ENCODE peak calls at places on chromosome 1, in seven cellular contexts. S, Z, L, Q, E, Y and R are unnamed samples. For H3K9me3, the result is how much of the 10 kb centered on the place peaks cover.

GRCh38 chr1:151476083-151476482 is 16.8 kb upstream of the POGZ start:
- DNase-seq in L (no peak), Q (no peak), E (no peak), Z (no peak), Y (no peak), S (no peak), R (no peak)

GRCh38 chr1:24373044-24373443 is 40.5 kb downstream of the STPG1 start:
- DNase-seq in L (no peak), Y (no peak), Q (no peak), E (no peak), Z (no peak), S (no peak), R (no peak)

GRCh38 chr1:230542681-230543080 is 99.6 kb upstream of the COG2 start:
- DNase-seq in L (no peak), E (no peak), Y (no peak), Q (no peak), Z (no peak), S (no peak), R (no peak)

GRCh38 chr1:63230722-63231121 is 91.6 kb upstream of the FOXD3 start:
- DNase-seq in Q (no peak), S (no peak), E (no peak), L (no peak), Z (no peak), Y (no peak), R (no peak)

GRCh38 chr1:10776206-10776905 is 20.1 kb downstream of the CASZ1 start:
- DNase-seq in Y (no peak), S (no peak), Q (no peak), Z (no peak), L (no peak), E (no peak), R (peak)

GRCh38 chr1:23524716-23525401 is 6.2 kb downstream of the E2F2 start:
- DNase-seq in S (no peak), Z (peak), L (no peak), E (peak), Y (no peak), Q (no peak), R (no peak)

GRCh38 chr1:48222501-48223242 is at the start of gene SLC5A9:
- DNase-seq in E (no peak), Y (no peak), S (no peak), Z (no peak), Q (no peak), L (no peak), R (no peak)

GRCh38 chr1:161420763-161421455 is 53.2 kb upstream of the CFAP126 start:
- DNase-seq in Z (no peak), Y (no peak), Q (no peak), L (no peak), E (no peak), S (no peak), R (no peak)

GRCh38 chr1:100539836-100540536 is 2.0 kb downstream of the GPR88 start:
- DNase-seq in S (peak), E (no peak), Q (no peak), Z (no peak), L (no peak), Y (no peak), R (no peak)

GRCh38 chr1:53048960-53049573 is 12.9 kb upstream of the PODN start:
- DNase-seq in L (no peak), S (no peak), Y (no peak), Z (no peak), E (no peak), Q (no peak), R (no peak)

GRCh38 chr1:24385160-24385939 is 28.2 kb downstream of the STPG1 start:
- DNase-seq in S (no peak), Z (no peak), E (no peak), Y (peak), L (no peak), Q (no peak), R (peak)

GRCh38 chr1:89802036-89802435 is 18.8 kb upstream of the LRRC8D start:
- DNase-seq in Y (no peak), Q (no peak), Z (no peak), E (no peak), S (no peak), L (no peak), R (no peak)

GRCh38 chr1:29767088-29767685 is 530.9 kb downstream of the PTPRU start:
- DNase-seq in Z (no peak), L (no peak), Y (peak), E (no peak), S (peak), Q (no peak), R (peak)

DNA sequence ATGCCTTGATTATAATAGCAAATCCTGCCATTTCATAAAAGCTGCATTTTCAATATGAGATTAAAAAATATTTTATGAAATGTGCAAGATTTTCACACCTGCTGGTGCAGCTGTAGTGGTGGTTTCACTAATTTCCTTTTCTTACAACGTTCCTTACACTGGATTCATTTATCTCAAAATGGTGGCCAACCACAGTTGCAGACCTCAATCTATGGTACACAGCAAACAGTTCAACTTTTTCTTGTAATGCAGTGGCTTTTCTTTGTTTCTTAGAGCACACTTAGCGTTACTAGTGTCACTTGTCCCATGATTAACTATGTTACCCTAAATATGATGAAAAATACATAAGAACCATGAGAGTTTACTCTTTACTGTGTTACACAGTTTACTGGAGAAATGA is 32.7 kb downstream of the FCER1A start:
- DNase-seq in Y (no peak), L (no peak), Z (no peak), Q (no peak), E (no peak), S (no peak), R (no peak)
- H3K9me3 ChIP-seq in Y (under half), L (under half), Z (under half), Q (under half), E (under half), S (under half), R (under half)

GRCh38 chr1:173239058-173239457 is 31.9 kb upstream of the TNFSF4 start:
- DNase-seq in Z (no peak), L (no peak), Q (no peak), Y (no peak), S (no peak), E (no peak), R (no peak)
- H3K9me3 ChIP-seq in Z (under half), L (under half), Q (under half), Y (under half), S (under half), E (under half), R (under half)

DNA sequence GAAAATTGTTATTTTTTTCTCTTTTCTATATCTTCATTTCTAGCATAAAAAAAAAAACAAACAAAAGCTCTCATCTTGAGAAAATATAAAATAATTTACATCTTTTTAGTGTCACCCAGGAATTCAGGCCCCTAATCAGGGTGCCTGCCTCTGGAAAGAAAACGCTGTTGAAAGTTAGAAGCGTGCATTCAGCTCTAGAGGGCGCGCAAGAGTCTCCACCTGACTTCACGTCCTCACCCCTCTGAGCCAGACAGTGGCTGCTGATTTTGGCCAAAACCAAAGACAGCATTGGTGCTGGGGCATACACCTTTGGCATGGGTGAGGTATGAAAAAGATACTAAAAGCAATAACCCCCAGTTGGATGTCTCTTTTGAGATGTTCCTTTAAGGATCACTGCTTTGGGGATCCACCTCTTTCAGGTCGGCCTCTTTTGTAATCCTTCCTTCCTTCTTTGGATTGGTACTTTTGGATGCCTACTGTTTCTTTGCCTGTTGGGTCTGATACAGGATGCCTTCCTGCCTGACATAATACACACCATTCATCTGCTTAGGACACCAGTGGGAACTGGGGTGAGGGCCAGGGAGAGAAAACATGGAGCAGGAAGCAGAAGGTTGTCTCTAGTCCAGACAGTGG is 77.6 kb upstream of the CHRM3 start:
- DNase-seq in Y (peak), Q (no peak), Z (no peak), E (no peak), L (no peak), S (no peak), R (no peak)
- H3K9me3 ChIP-seq in Y (under half), Q (under half), Z (under half), E (under half), L (under half), S (under half), R (under half)

DNA sequence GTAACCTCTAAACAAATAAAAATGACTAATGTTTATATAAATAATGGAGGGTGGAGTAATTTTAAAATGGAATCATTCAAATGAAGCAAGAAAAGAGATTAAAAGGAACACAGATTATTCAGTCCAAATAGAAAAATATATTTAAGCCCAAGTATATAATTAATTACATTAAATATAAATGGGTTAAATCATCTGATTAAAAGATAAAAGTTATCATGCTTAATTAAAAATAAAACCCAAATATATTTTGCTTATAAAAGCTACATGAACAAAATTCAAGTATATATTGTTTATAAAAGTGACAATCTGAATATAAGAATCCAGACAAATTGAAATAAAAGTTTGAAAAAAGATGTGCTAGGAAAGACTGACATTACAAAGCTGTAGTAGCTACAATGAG is 63.9 kb upstream of the ACTRT2 start:
- DNase-seq in Q (no peak), Z (no peak), S (no peak), E (no peak), L (no peak), Y (no peak), R (no peak)
- H3K9me3 ChIP-seq in Q (under half), Z (under half), S (under half), E (under half), L (under half), Y (under half), R (under half)

DNA sequence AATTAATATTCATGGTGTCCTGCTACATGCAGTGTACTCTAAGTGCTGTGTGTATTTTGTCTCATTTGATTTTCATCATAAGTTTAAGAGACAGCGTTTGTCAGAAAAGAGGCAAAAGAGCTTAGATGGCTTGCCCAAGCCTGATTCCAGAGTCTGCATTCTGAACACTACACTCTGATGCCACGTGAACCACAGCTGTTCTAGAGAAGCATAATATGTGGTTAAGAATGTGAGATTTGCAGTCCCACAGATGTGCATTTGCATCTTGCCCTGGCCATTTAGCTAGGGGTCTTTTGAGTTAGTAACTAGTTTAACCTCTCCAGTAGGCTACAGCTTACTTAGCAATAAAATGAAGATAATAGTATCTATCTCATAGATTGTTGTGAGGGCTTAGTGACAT is 9.2 kb upstream of the GADD45A start:
- DNase-seq in Z (no peak), E (no peak), Q (no peak), S (no peak), L (no peak), Y (no peak), R (no peak)
- H3K9me3 ChIP-seq in Z (under half), E (under half), Q (under half), S (under half), L (under half), Y (under half), R (under half)

GRCh38 chr1:43246466-43247213 is 23.1 kb upstream of the TMEM125 start:
- DNase-seq in Y (no peak), Q (no peak), L (no peak), S (no peak), E (no peak), Z (no peak), R (no peak)
- H3K9me3 ChIP-seq in Y (under half), Q (under half), L (under half), S (under half), E (under half), Z (under half), R (under half)

GRCh38 chr1:40475268-40475667 is 1.8 kb upstream of the ZFP69 start:
- DNase-seq in E (no peak), Z (no peak), Y (no peak), Q (no peak), L (no peak), S (no peak), R (no peak)
- H3K9me3 ChIP-seq in E (under half), Z (under half), Y (under half), Q (under half), L (under half), S (under half), R (under half)